ENCODE peak calls at places on chromosomes 13 and 19, in five cellular contexts. U is astrocyte, P is IMR-90, G is HepG2, H is Karpas-422. D is an unnamed sample. For H3K4me1, the result is how much of the 10 kb centered on the place peaks cover.

GRCh38 chr13:48493076-48493765 is 39.7 kb downstream of the RCBTB2 start:
- DNase-seq in U (no peak), P (no peak), G (no peak), H (peak), D (no peak)

GRCh38 chr13:113788413-113789135 is 29.5 kb downstream of the TMEM255B start:
- DNase-seq in U (no peak), P (no peak), G (no peak), H (no peak), D (no peak)

GRCh38 chr13:30623392-30623791 is 5.7 kb downstream of the USPL1 start:
- DNase-seq in U (peak), P (no peak), G (no peak), H (no peak), D (no peak)

GRCh38 chr13:24142453-24142852 is 18.1 kb upstream of the SPATA13 start:
- DNase-seq in U (no peak), P (no peak), G (no peak), H (no peak), D (no peak)

GRCh38 chr13:30869491-30869890 is 36.6 kb upstream of the MEDAG start:
- DNase-seq in U (peak), P (peak), G (no peak), H (no peak), D (no peak)

GRCh38 chr19:58033741-58034475 is at the start of gene ZSCAN1:
- DNase-seq in U (peak), P (peak), G (no peak), H (no peak), D (no peak)

GRCh38 chr13:27374650-27375049 is 49.8 kb upstream of the GTF3A start:
- DNase-seq in U (peak), P (peak), G (peak), H (peak), D (peak)

GRCh38 chr19:38319421-38320258 is at the start of gene KCNK6:
- DNase-seq in U (peak), P (no peak), G (no peak), H (no peak), D (no peak)

GRCh38 chr19:39403331-39404312 is 3.0 kb upstream of the ZFP36 start:
- DNase-seq in U (peak), P (peak), G (no peak), H (peak), D (no peak)

GRCh38 chr13:112719556-112719955 is 29.7 kb downstream of the ATP11A start:
- DNase-seq in U (no peak), P (no peak), G (no peak), H (no peak), D (no peak)

GRCh38 chr19:19578241-19578640 is 40.2 kb downstream of the CILP2 start:
- DNase-seq in U (no peak), P (no peak), G (no peak), H (no peak), D (no peak)

GRCh38 chr13:113555141-113555540 is 29.4 kb upstream of the TFDP1 start:
- DNase-seq in U (no peak), P (no peak), G (no peak), H (no peak), D (no peak)

GRCh38 chr19:44549507-44549906 is 20.0 kb upstream of the CEACAM20 start:
- DNase-seq in U (no peak), P (no peak), G (no peak), H (no peak), D (no peak)

GRCh38 chr13:51902776-51903175 is 41.0 kb downstream of the CCDC70 start:
- DNase-seq in U (no peak), P (no peak), G (no peak), H (no peak), D (no peak)

GRCh38 chr19:38417146-38417543 is 8.9 kb downstream of the RASGRP4 start:
- DNase-seq in U (no peak), P (no peak), G (no peak), H (no peak), D (no peak)

GRCh38 chr19:38268539-38268938 is 4.2 kb downstream of the SPINT2 start:
- DNase-seq in U (no peak), P (no peak), G (no peak), H (no peak), D (no peak)

GRCh38 chr13:107809125-107809524 is 406.2 kb downstream of the LIG4 start:
- DNase-seq in U (no peak), P (peak), G (no peak), H (no peak), D (no peak)

GRCh38 chr19:36061367-36061766 is 6.7 kb downstream of the WDR62 start:
- DNase-seq in U (no peak), P (no peak), G (no peak), H (peak), D (no peak)

GRCh38 chr13:26967119-26968038 is 204.2 kb downstream of the USP12 start:
- DNase-seq in U (no peak), P (no peak), G (no peak), H (no peak), D (no peak)

GRCh38 chr19:33803383-33803782 is 6.7 kb downstream of the KCTD15 start:
- DNase-seq in U (no peak), P (no peak), G (no peak), H (no peak), D (no peak)

GRCh38 chr13:46101488-46102289 is 3.1 kb downstream of the CPB2 start:
- DNase-seq in U (no peak), P (no peak), G (no peak), H (no peak), D (no peak)

GRCh38 chr19:632228-633067 is 889 bp downstream of the POLRMT start:
- DNase-seq in U (peak), P (peak), G (peak), H (peak), D (no peak)

GRCh38 chr19:46890423-46891170 is 29.8 kb downstream of the ARHGAP35 start:
- DNase-seq in U (peak), P (peak), G (peak), H (peak), D (no peak)

GRCh38 chr13:102897371-102898138 is 51.7 kb downstream of the ERCC5 start:
- DNase-seq in U (no peak), P (no peak), G (no peak), H (no peak), D (no peak)

GRCh38 chr19:17775245-17775927 is 19.6 kb upstream of the B3GNT3 start:
- DNase-seq in U (no peak), P (peak), G (peak), H (peak), D (no peak)

GRCh38 chr19:45417151-45417550 is 6.6 kb downstream of the ERCC1 start:
- DNase-seq in U (no peak), P (no peak), G (no peak), H (no peak), D (no peak)

GRCh38 chr13:33110386-33110712 is 94.1 kb downstream of the KL start:
- DNase-seq in U (no peak), P (no peak), G (no peak), H (no peak), D (no peak)

GRCh38 chr19:33292595-33293254 is 9.6 kb downstream of the CEBPA start:
- DNase-seq in U (no peak), P (no peak), G (no peak), H (no peak), D (no peak)

GRCh38 chr13:31638577-31638976 is 100.7 kb upstream of the RXFP2 start:
- DNase-seq in U (peak), P (peak), G (no peak), H (no peak), D (no peak)

GRCh38 chr13:112444001-112444311 is 67.8 kb downstream of the SPACA7 start:
- DNase-seq in U (peak), P (peak), G (peak), H (peak), D (peak)

GRCh38 chr13:27339299-27339698 is 68.7 kb downstream of the RASL11A start:
- DNase-seq in U (no peak), P (peak), G (peak), H (peak), D (no peak)

GRCh38 chr19:44512326-44513298 is 12.3 kb upstream of the ZNF180 start:
- DNase-seq in U (peak), P (peak), G (peak), H (peak), D (peak)

GRCh38 chr13:74026753-74027152 is 107.5 kb downstream of the KLF12 start:
- DNase-seq in U (peak), P (peak), G (no peak), H (peak), D (no peak)

GRCh38 chr13:73870970-73871935 is 263.0 kb downstream of the KLF12 start:
- DNase-seq in U (peak), P (peak), G (no peak), H (peak), D (no peak)

GRCh38 chr13:112761701-112762689 is 72.2 kb downstream of the ATP11A start:
- DNase-seq in U (peak), P (peak), G (no peak), H (no peak), D (no peak)

GRCh38 chr19:16071072-16071691 is 5.1 kb upstream of the TPM4 start:
- DNase-seq in U (no peak), P (no peak), G (no peak), H (no peak), D (no peak)
- H3K9ac ChIP-seq in U (no peak), P (no peak), G (peak), H (no peak), D (no peak)

GRCh38 chr19:52188822-52189744 is 769 bp upstream of the PPP2R1A start:
- DNase-seq in U (no peak), P (no peak), G (no peak), H (peak), D (no peak)

GRCh38 chr19:52190679-52191293 is 934 bp downstream of the PPP2R1A start:
- DNase-seq in U (peak), P (peak), G (no peak), H (peak), D (no peak)

GRCh38 chr19:52189745-52190678 is at the start of gene PPP2R1A:
- DNase-seq in U (peak), P (peak), G (peak), H (peak), D (peak)

GRCh38 chr19:52191374-52191773 is 1.5 kb downstream of the PPP2R1A start:
- DNase-seq in U (no peak), P (no peak), G (no peak), H (no peak), D (no peak)

DNA sequence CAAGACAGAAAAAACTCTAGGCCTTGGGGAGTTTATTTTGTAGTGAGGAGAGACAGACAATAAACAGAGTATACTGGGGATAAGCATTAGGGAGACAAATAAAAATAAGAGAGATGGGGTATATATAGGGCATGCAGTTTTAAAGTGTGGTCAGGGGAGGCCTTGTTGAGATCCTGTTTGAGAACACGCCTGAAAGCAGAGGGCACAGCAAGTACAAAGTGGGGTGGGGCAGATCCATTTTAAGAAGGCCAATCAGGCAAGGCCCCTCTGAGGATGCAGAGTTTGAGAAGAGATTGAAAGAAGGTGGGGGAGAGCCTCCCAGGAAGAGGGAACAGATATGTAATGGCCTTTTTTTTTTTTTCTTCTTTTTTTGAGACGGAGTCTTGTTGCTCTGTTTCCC is 2.1 kb downstream of the PPP2R1A start:
- DNase-seq in U (no peak), P (no peak), G (no peak), H (no peak), D (no peak)
- H3K4me1 ChIP-seq in U (under half), P (under half), G (under half), H (under half), D (under half)

GRCh38 chr19:13848811-13849241 is 28.1 kb upstream of the NANOS3 start:
- DNase-seq in U (no peak), P (no peak), G (no peak), H (no peak), D (no peak)

GRCh38 chr19:13847033-13847899 is 29.7 kb upstream of the NANOS3 start:
- DNase-seq in U (peak), P (peak), G (peak), H (peak), D (no peak)

GRCh38 chr19:13849277-13849676 is 27.7 kb upstream of the NANOS3 start:
- DNase-seq in U (no peak), P (no peak), G (no peak), H (no peak), D (no peak)

GRCh38 chr19:13846533-13847032 is 30.4 kb upstream of the NANOS3 start:
- DNase-seq in U (peak), P (peak), G (peak), H (peak), D (no peak)

DNA sequence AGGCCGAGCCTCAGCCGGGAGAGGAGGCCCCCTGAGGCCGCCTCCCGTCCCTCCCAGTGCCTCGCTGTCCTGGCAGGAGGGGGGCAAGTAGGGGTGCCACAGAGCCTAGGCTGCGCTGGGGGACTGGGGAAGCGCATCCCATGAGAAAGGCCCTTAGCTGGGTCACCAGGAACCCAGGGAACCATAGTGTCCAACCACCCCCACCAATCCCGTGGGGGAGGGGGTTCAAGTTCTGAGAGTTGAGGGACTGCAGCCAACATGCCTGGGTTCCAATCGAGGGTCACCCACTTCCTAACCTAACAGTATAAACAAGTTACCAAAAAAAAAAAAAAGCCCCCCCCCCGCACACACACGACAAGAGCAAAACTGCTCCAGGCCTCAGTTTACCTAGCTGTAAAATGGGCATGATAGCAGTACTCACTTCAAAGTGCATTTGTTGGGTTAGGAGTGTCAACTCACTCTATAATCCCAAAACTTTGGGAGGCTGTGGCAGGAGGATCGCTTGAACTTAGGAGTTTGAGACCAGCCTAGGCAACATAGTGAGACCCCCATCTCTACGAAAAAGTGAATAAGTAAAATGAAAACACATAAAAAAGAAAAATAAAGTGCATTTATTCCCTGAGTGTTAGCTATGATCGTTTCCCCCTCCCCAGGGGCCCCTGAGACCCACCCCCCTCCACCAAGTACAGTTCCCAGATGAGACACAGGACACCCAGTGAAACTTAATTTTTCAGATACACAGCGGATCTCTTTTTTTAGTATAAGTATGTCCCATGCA is 28.8 kb upstream of the NANOS3 start:
- DNase-seq in U (no peak), P (no peak), G (no peak), H (no peak), D (no peak)
- H3K9ac ChIP-seq in U (peak), P (peak), G (peak), H (peak), D (peak)

GRCh38 chr19:51547397-51548212 is 16.1 kb upstream of the SIGLEC6 start:
- DNase-seq in U (no peak), P (no peak), G (no peak), H (no peak), D (no peak)
- H3K4me1 ChIP-seq in U (under half), P (under half), G (under half), H (under half), D (under half)

GRCh38 chr19:5292453-5292842 is 48.2 kb downstream of the PTPRS start:
- DNase-seq in U (no peak), P (peak), G (no peak), H (peak), D (no peak)
- H3K9ac ChIP-seq in U (peak), P (peak), G (peak), H (peak), D (peak)

D was measured in keratinocyte.